ENCODE peak calls at places on chromosomes 12 and 14, in ten cellular contexts. N is transverse colon, D is prostate gland, G is mucosa of descending colon, B is HFFc6, C is GM12865, H is foreskin keratinocyte, L is endothelial cell, A is AG10803, M is psoas muscle. O is an unnamed sample.

GRCh38 chr14:80973918-80974317 is 18.5 kb downstream of the TSHR start:
- DNase-seq in A (peak; percentile 41), D (no peak), G (no peak), L (no peak), C (no peak), M (no peak), B (no peak), N (no peak), H (no peak), O (no peak)

GRCh38 chr14:92513966-92514843 is 624 bp downstream of the RIN3 start:
- DNase-seq in B (no peak), L (peak; percentile 28), M (no peak), G (peak; percentile 76), C (peak; percentile 35), A (peak; percentile 34), H (peak; percentile 17), D (no peak), N (peak; percentile 57), O (peak; percentile 59)

GRCh38 chr12:92337128-92337527 is 191.5 kb upstream of the BTG1 start:
- DNase-seq in M (no peak), G (no peak), N (no peak), H (no peak), B (no peak), L (no peak), D (no peak), C (no peak), A (no peak), O (no peak)

GRCh38 chr12:89951050-89951693 is 242.5 kb upstream of the ATP2B1 start:
- DNase-seq in C (peak; percentile 26), A (peak; percentile 32), N (peak; percentile 61), G (no peak), D (no peak), B (peak; percentile 88), H (peak; percentile 74), L (no peak), M (no peak), O (peak; percentile 7)

GRCh38 chr12:43937947-43938346 is 102.1 kb downstream of the TMEM117 start:
- DNase-seq in C (peak; percentile 16), H (no peak), B (no peak), G (no peak), N (no peak), M (no peak), A (peak; percentile 6), L (no peak), D (no peak), O (peak; percentile 12)

GRCh38 chr12:117235261-117235660 is 45.0 kb upstream of the FBXO21 start:
- DNase-seq in C (no peak), L (no peak), D (no peak), A (no peak), G (no peak), M (no peak), B (no peak), N (no peak), H (no peak), O (no peak)

GRCh38 chr14:56118611-56119181 is 485 bp downstream of the PELI2 start:
- DNase-seq in G (peak; percentile 61), L (peak; percentile 47), A (peak; percentile 25), M (peak; percentile 40), D (peak; percentile 22), H (no peak), B (no peak), N (peak; percentile 26), C (no peak), O (peak; percentile 48)

GRCh38 chr12:66898700-66899469 is 220.0 kb upstream of the GRIP1 start:
- DNase-seq in L (no peak), D (peak; percentile 29), G (no peak), B (no peak), H (peak; percentile 20), C (no peak), A (no peak), M (no peak), N (no peak), O (no peak)

GRCh38 chr12:69630191-69630590 is 19.5 kb upstream of the LRRC10 start:
- DNase-seq in C (no peak), G (no peak), D (no peak), H (peak; percentile 6), B (no peak), L (no peak), A (peak; percentile 8), M (no peak), N (no peak), O (no peak)

GRCh38 chr12:63989301-63989845 is 144.9 kb downstream of the SRGAP1 start:
- DNase-seq in D (no peak), L (no peak), G (no peak), A (peak; percentile 83), M (no peak), H (no peak), C (no peak), B (no peak), N (no peak), O (no peak)

DNA sequence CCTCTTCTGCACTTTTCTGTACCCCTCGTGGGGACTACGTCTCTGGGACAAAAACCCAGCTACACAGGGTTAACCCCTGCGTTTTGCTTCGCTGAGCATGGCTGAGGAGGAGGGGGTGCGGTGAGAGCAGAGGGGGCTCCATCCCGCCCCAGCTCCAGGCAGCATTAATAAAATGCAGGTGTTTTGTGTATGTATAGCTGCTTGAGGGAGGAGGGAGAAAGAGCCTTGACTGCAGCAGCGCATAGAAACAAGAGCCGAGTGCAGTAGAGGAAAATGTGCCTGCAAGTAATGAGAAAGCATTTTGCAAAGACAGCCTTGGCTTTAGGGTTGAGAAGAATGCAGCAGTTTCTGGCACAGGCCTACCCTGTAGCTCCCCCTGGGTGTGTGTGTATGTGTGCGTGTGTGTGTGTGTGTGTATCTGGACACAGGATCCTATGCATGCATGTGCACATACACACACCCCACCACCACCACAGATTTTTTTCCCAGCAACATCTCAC is 103.9 kb downstream of the ZFP36L1 start:
- DNase-seq in H (peak; percentile 48), L (no peak), D (no peak), M (no peak), A (peak; percentile 86), C (peak; percentile 44), N (no peak), G (no peak), B (peak; percentile 46), O (no peak)
- TF ChIP-seq CTCF in H (peak; percentile 28), L (no peak), D (no peak), M (no peak), A (peak; percentile 34), C (no peak), N (no peak), G (no peak), B (peak; percentile 24), O (no peak)

DNA sequence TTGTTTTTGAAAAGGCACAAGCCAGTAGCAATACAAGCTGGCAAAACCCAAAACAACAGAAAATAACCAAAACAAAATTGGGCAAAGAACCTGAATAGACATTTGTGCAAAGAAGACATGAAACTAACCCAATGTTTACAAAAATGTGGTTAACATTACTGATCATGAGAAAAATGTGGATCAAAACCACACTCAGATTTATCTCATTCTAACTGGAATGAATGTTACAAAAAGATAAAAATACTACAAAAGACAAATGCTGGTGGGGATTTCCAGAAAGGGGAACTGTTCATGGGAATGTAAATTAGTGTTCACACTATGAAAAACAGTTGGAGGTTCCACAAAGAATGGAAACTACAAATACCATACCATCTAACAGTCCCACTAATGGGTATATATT is 26.6 kb downstream of the ASCL4 start:
- DNase-seq in C (no peak), D (no peak), H (no peak), G (no peak), L (no peak), B (no peak), A (peak; percentile 16), M (no peak), N (no peak), O (no peak)
- TF ChIP-seq CTCF in C (no peak), D (no peak), H (no peak), G (no peak), L (no peak), B (no peak), A (no peak), M (no peak), N (no peak), O (no peak)

DNA sequence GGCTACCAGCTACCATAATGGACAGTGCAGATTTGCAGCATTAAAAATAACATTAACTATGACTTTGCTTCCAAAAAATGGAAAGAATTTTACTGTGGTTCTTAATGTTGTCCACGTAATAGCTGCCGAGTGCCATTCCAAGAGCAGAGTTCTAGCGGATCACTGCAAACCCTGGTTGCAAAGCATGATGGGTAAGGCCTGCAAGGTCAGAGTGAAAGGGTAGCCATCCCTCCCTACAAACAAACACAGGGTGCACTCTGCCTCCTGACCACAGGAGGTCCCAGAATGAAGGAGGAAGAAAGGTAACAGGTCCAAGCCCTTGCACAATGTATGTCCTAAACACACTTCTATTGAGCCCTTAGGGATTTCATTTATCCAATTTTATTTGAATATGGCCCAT is 157.6 kb downstream of the DPF3 start:
- DNase-seq in M (no peak), B (peak; percentile 80), H (no peak), N (no peak), C (peak; percentile 18), L (no peak), A (peak; percentile 95), D (no peak), G (no peak), O (no peak)
- TF ChIP-seq CTCF in M (peak; percentile 40), B (peak; percentile 63), H (no peak), N (peak; percentile 6), C (peak; percentile 25), L (no peak), A (peak; percentile 49), D (no peak), G (no peak), O (no peak)

DNA sequence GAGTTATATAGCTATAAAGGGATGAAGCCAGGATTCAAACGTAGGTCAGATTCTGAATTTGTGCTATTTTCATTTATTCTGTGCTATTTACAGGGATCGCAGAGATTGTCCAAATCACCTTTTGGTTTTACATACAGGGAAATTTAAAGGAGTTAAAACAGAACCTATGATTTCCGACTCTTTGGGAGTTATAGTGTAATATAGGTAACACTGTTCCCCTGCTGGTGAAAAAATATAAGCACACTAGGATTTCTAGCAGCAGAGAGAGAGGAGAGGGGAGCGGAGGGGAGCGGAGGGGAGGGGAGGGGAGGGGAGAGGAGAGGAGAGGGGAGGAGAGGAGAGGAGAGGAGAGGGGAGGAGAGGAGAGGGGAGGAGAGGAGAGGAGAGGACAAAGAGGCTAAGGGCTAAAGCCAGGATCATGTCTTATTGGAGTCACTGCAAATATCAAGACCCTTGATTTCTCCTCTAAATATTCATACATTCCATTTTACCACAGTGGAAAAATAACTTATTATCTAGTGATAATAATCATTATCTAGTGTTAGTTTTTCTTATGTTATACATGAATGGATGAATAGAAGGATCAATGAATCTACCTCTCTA is 46.2 kb upstream of the KCNH5 start:
- DNase-seq in N (no peak), G (no peak), C (no peak), L (no peak), D (no peak), A (no peak), H (no peak), M (no peak), B (no peak), O (no peak)
- TF ChIP-seq CTCF in N (no peak), G (no peak), C (no peak), L (no peak), D (no peak), A (no peak), H (peak; percentile 11), M (no peak), B (no peak), O (no peak)